ENCODE peak calls at places on chromosomes 12 and 14, in eight cellular contexts. K is cardiac muscle cell, Y is ACHN, B is OCI-LY7, I is uterus, Q is NCI-H524, H is tibial nerve, F is amygdala. T is an unnamed sample.

GRCh38 chr14:23728791-23729190 is 92.6 kb downstream of the DHRS2 start:
- DNase-seq in K (no peak), Y (no peak), B (no peak), I (no peak), Q (no peak), H (no peak), F (no peak), T (no peak)

GRCh38 chr12:8038659-8039114 is 6.2 kb downstream of the FOXJ2 start:
- DNase-seq in K (peak), Y (no peak), B (no peak), I (peak), Q (no peak), H (no peak), F (peak), T (peak)

GRCh38 chr12:18323159-18323558 is 61.8 kb downstream of the PIK3C2G start:
- DNase-seq in K (peak), Y (no peak), B (no peak), I (no peak), Q (no peak), H (no peak), F (no peak), T (no peak)

GRCh38 chr12:54349658-54350057 is 14.6 kb downstream of the GPR84 start:
- DNase-seq in K (no peak), Y (no peak), B (no peak), I (no peak), Q (no peak), H (no peak), F (no peak), T (no peak)

GRCh38 chr12:11771895-11772502 is 122.5 kb downstream of the ETV6 start:
- DNase-seq in K (peak), Y (peak), B (no peak), I (no peak), Q (no peak), H (no peak), F (no peak), T (no peak)

GRCh38 chr14:43651896-43652295 is 855.2 kb downstream of the FSCB start:
- DNase-seq in K (no peak), Y (no peak), B (no peak), I (no peak), Q (peak), H (no peak), F (no peak), T (no peak)

GRCh38 chr14:104248203-104249055 is 110.0 kb downstream of the KIF26A start:
- DNase-seq in K (no peak), Y (no peak), B (no peak), I (peak), Q (no peak), H (no peak), F (no peak), T (no peak)

GRCh38 chr14:50533806-50534205 is 1.4 kb upstream of the MAP4K5 start:
- DNase-seq in K (no peak), Y (no peak), B (no peak), I (no peak), Q (no peak), H (no peak), F (peak), T (no peak)

GRCh38 chr14:51856897-51857296 is 3.5 kb upstream of the GNG2 start:
- DNase-seq in K (no peak), Y (no peak), B (no peak), I (no peak), Q (no peak), H (no peak), F (no peak), T (no peak)

GRCh38 chr12:15404485-15404884 is 82.2 kb downstream of the PTPRO start:
- DNase-seq in K (peak), Y (no peak), B (no peak), I (no peak), Q (no peak), H (no peak), F (no peak), T (no peak)